ENCODE peak calls at places on chromosomes 1 and 21, in ten cellular contexts. B is fibroblast of pulmonary artery; J is CD4-positive, alpha-beta T cell; O is WTC11; W is HFF-Myc; A is mammary epithelial cell; P is foreskin fibroblast; L is Calu3; E is fibroblast of lung; D is AG09309. V is an unnamed sample.

GRCh38 chr1:174726880-174727585 is 272.7 kb upstream of the CACYBP start:
- DNase-seq in D (no peak), O (no peak), L (no peak), P (no peak), B (no peak), J (no peak), W (no peak), A (no peak), E (no peak), V (no peak)

GRCh38 chr1:6807782-6808181 is 22.5 kb downstream of the CAMTA1 start:
- DNase-seq in E (peak), W (no peak), B (no peak), P (no peak), A (no peak), D (no peak), J (no peak), L (no peak), O (no peak), V (no peak)

GRCh38 chr1:94286864-94287437 is 49.6 kb upstream of the ARHGAP29 start:
- DNase-seq in O (no peak), B (no peak), L (no peak), E (no peak), J (no peak), P (no peak), D (no peak), W (no peak), A (no peak), V (no peak)

GRCh38 chr1:106492876-106493275 is 563.6 kb upstream of the PRMT6 start:
- DNase-seq in E (no peak), W (no peak), L (no peak), J (no peak), O (no peak), P (no peak), D (no peak), A (no peak), B (no peak), V (no peak)

GRCh38 chr1:244067893-244068292 is 16.8 kb downstream of the ZBTB18 start:
- DNase-seq in B (no peak), P (peak), L (peak), W (no peak), J (no peak), A (peak), D (no peak), E (peak), O (no peak), V (peak)

GRCh38 chr1:229127301-229127700 is 143.6 kb upstream of the RAB4A start:
- DNase-seq in A (peak), E (peak), J (no peak), P (no peak), B (peak), L (peak), O (no peak), W (no peak), D (no peak), V (no peak)

GRCh38 chr1:4690951-4691675 is 36.7 kb downstream of the AJAP1 start:
- DNase-seq in P (no peak), J (no peak), W (no peak), B (no peak), E (peak), D (no peak), A (no peak), L (no peak), O (no peak), V (no peak)

GRCh38 chr1:119286587-119287181 is 81.9 kb upstream of the HAO2 start:
- DNase-seq in L (peak), D (no peak), W (no peak), B (peak), E (peak), J (no peak), P (no peak), O (peak), A (peak), V (no peak)

GRCh38 chr21:41600556-41600955 is 92.6 kb upstream of the TMPRSS2 start:
- DNase-seq in P (no peak), L (no peak), B (no peak), A (no peak), W (no peak), E (no peak), J (peak), O (no peak), D (no peak), V (no peak)

GRCh38 chr1:228013322-228014234 is 6.8 kb downstream of the WNT3A start:
- DNase-seq in E (no peak), W (no peak), B (no peak), L (peak), J (peak), P (no peak), A (peak), O (no peak), D (no peak), V (no peak)

GRCh38 chr1:21666572-21667320 is 2.4 kb downstream of the RAP1GAP start:
- DNase-seq in O (no peak), J (no peak), W (no peak), L (no peak), D (no peak), A (no peak), B (peak), E (no peak), P (no peak), V (no peak)

GRCh38 chr1:32892368-32893197 is 6.3 kb downstream of the HPCA start:
- DNase-seq in A (no peak), P (no peak), E (peak), O (peak), J (no peak), D (no peak), B (peak), L (peak), W (no peak), V (no peak)

GRCh38 chr1:194295690-194296089 is 1109.3 kb upstream of the B3GALT2 start:
- DNase-seq in A (peak), J (no peak), D (no peak), E (peak), W (no peak), B (peak), P (no peak), O (no peak), L (peak), V (peak)

GRCh38 chr1:209667701-209668100 is 7.5 kb upstream of the G0S2 start:
- DNase-seq in B (no peak), P (no peak), W (no peak), J (no peak), O (no peak), A (no peak), E (no peak), L (no peak), D (no peak), V (no peak)

GRCh38 chr1:180181048-180181447 is 26.4 kb downstream of the QSOX1 start:
- DNase-seq in P (no peak), J (no peak), O (peak), L (no peak), D (no peak), A (no peak), W (no peak), B (peak), E (peak), V (no peak)
- TF ChIP-seq CTCF in P (peak), J (peak), O (peak), L (peak), D (peak), A (peak), W (peak), B (peak), E (peak), V (peak)

GRCh38 chr1:117308406-117308916 is 58.8 kb upstream of the MAN1A2 start:
- DNase-seq in W (no peak), O (no peak), P (no peak), D (no peak), E (no peak), A (no peak), L (no peak), J (no peak), B (no peak), V (no peak)

GRCh38 chr1:117318011-117318410 is 49.2 kb upstream of the MAN1A2 start:
- DNase-seq in A (no peak), P (no peak), B (no peak), L (no peak), E (no peak), O (no peak), W (no peak), J (no peak), D (no peak), V (no peak)

GRCh38 chr1:117318456-117318855 is 48.8 kb upstream of the MAN1A2 start:
- DNase-seq in O (no peak), E (no peak), J (no peak), A (no peak), P (no peak), L (no peak), B (no peak), D (no peak), W (no peak), V (no peak)

GRCh38 chr1:117313555-117313954 is 53.7 kb upstream of the MAN1A2 start:
- DNase-seq in A (no peak), P (no peak), L (no peak), J (no peak), W (no peak), B (no peak), E (no peak), D (no peak), O (no peak), V (no peak)

DNA sequence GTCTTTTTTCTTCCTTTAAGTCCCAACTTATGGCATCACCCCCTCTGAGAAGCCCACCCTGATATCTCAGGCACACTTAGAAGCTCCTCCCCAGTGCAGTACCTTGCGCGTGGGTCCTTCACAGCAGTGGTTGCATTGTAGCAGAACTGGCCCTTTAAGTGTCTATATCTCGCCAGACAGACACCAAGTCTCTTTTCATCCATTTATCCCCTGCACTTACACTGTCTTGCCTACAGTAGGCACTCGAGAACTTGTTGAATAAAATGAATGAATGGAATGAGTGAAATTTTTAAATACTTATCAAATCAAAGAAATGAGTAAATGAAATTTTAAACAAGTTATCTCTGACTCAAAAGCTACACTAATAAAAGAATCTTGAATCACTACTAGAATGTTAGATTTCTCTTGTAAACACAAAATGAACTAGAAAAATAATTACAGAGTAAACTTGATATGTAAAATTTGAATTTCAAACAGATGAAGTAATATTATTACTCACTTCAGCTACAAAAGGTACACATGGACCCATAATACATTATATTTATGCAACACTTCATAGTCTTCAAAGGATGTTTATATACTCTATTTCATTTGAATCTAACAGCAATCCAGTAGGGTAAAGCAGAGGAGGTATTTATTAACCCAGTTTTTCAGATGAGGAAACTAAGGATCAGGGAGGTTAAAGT is 54.7 kb upstream of the MAN1A2 start:
- DNase-seq in A (peak), L (no peak), J (no peak), B (peak), O (no peak), E (peak), D (peak), W (no peak), P (peak), V (peak)
- TF ChIP-seq CTCF in A (peak), L (no peak), J (peak), B (peak), O (no peak), E (peak), D (peak), W (peak), P (peak), V (peak)

GRCh38 chr1:246930830-246931548 is 759 bp downstream of the AHCTF1 start:
- DNase-seq in L (peak), W (no peak), A (peak), E (peak), J (peak), P (peak), O (peak), D (no peak), B (peak), V (no peak)
- TF ChIP-seq CTCF in L (no peak), W (no peak), A (no peak), E (no peak), J (no peak), P (no peak), O (no peak), D (no peak), B (no peak), V (no peak)

GRCh38 chr1:160884579-160884978 is 401 bp downstream of the ITLN1 start:
- DNase-seq in W (no peak), L (peak), E (no peak), D (no peak), O (no peak), P (no peak), J (no peak), B (no peak), A (no peak), V (no peak)
- TF ChIP-seq CTCF in W (no peak), L (peak), E (peak), D (no peak), O (no peak), P (no peak), J (peak), B (no peak), A (peak), V (no peak)

GRCh38 chr1:182015360-182015759 is 46.2 kb downstream of the ZNF648 start:
- DNase-seq in L (no peak), J (no peak), B (no peak), A (no peak), E (no peak), D (no peak), W (no peak), O (no peak), P (no peak), V (no peak)
- TF ChIP-seq CTCF in L (no peak), J (no peak), B (no peak), A (no peak), E (no peak), D (no peak), W (no peak), O (no peak), P (no peak), V (peak)

DNA sequence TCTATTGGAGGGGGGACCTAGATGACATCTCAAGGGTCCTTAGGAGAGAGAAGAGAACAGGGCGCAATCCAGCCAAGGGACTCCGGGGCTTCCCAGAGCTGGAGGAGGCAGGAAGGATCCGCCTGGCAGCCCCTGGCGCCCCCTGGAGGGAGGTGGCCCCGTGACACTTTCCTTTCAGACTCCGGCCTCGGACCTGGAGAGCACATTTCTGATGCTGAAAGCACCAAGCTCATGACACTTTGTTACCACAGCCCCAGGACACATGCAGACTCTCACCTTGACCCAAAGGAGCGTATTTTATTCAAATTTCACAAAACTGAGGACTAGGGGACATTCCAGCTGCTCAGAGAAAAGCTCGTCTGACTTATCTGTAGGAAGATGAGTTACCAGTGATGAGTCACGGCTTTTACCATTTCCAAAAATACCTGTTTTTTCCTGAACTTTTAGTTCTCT is 21.4 kb upstream of the POFUT2 start:
- DNase-seq in P (no peak), J (peak), O (peak), A (no peak), W (no peak), B (peak), L (peak), E (peak), D (no peak), V (no peak)
- TF ChIP-seq CTCF in P (peak), J (peak), O (peak), A (peak), W (peak), B (peak), L (peak), E (peak), D (peak), V (peak)

DNA sequence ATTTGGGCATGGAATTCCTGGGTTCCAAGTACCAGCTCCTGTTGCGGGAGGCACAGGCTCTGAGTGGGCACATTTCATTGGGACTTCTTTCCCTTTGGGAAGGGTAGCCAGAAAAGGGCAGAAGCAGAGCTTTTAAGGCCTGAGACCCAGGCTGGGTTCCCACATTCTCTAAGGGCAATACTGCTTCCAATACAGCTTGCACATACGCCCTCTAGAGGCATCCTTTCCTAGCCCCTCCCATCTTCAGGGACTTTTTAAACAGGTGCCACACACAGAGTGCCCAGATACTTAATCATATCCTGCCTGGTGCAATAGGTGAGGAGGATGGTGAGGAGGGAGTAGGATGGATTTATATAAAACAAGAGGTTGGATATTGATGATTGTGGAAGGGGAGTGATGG is 5.7 kb downstream of the GPR88 start:
- DNase-seq in E (no peak), O (peak), L (peak), D (no peak), B (no peak), J (no peak), W (no peak), A (peak), P (no peak), V (no peak)
- TF ChIP-seq CTCF in E (peak), O (peak), L (no peak), D (peak), B (peak), J (peak), W (peak), A (peak), P (no peak), V (peak)

GRCh38 chr1:42737257-42737656 is 2.8 kb downstream of the CLDN19 start:
- DNase-seq in B (no peak), W (no peak), O (no peak), A (peak), J (no peak), P (no peak), L (peak), E (no peak), D (no peak), V (no peak)
- TF ChIP-seq CTCF in B (no peak), W (no peak), O (no peak), A (peak), J (no peak), P (no peak), L (no peak), E (peak), D (no peak), V (peak)

GRCh38 chr1:41444246-41444645 is 40.2 kb downstream of the EDN2 start:
- DNase-seq in B (no peak), P (no peak), J (no peak), O (no peak), L (no peak), W (no peak), A (no peak), D (no peak), E (no peak), V (no peak)
- TF ChIP-seq CTCF in B (peak), P (no peak), J (no peak), O (no peak), L (no peak), W (no peak), A (peak), D (peak), E (peak), V (peak)

DNA sequence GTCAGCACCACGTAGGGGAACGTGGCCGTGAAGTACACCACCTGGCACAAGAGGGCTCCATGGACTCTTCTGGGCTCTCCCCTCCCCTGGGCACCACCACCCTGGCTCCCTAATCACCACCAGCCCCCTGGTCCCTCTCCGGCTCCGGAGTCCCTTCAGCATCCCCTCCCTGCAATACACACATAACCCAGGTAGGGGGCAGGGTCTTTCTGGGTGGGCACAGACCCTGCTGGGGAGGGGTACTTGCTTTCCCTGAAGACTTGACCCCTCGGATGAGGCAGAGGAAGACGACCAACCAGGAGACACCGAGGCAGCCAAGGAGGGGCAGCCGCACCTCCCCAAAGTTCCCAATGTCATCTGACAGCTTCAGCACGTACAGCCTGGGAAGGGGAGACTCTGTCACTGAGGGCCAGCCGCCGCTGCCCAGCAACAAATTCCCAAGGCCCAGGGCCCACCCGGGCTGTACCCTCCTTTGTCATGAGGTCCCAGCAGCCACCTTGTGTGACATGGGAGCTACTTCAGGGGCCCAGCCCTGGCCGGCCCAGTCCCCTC is 11.3 kb downstream of the CCDC24 start:
- DNase-seq in L (no peak), P (no peak), J (no peak), O (peak), A (no peak), D (no peak), E (no peak), B (no peak), W (no peak), V (no peak)
- TF ChIP-seq CTCF in L (peak), P (no peak), J (no peak), O (peak), A (peak), D (peak), E (peak), B (peak), W (peak), V (no peak)